ENCODE peak calls at places on chromosomes 16 and 17, in ten cellular contexts. One of them, this sample, is unnamed. For H3K4me1 and H3K27me3, the result is how much of the 10 kb centered on the place peaks cover.

GRCh38 chr16:81148277-81148676 is 52.1 kb upstream of the GCSH start:
- DNase-seq in fibroblast of lung: no peak
- DNase-seq in ovary: no peak
- DNase-seq in MM.1S: no peak
- DNase-seq in heart right ventricle: no peak
- DNase-seq in left ventricle myocardium inferior: no peak
- DNase-seq in CD8-positive, alpha-beta T cell: no peak
- DNase-seq in body of pancreas: no peak
- DNase-seq in PC-9: no peak
- DNase-seq in sigmoid colon: no peak
- DNase-seq in this sample: no peak

GRCh38 chr17:21131090-21131616 is 4.4 kb downstream of the DHRS7B start:
- DNase-seq in fibroblast of lung: no peak
- DNase-seq in ovary: no peak
- DNase-seq in MM.1S: no peak
- DNase-seq in heart right ventricle: no peak
- DNase-seq in left ventricle myocardium inferior: no peak
- DNase-seq in CD8-positive, alpha-beta T cell: no peak
- DNase-seq in body of pancreas: no peak
- DNase-seq in PC-9: no peak
- DNase-seq in sigmoid colon: no peak
- DNase-seq in this sample: no peak

GRCh38 chr17:75783803-75784472 is 668 bp upstream of the UNK start:
- DNase-seq in fibroblast of lung: no peak
- DNase-seq in ovary: peak
- DNase-seq in MM.1S: no peak
- DNase-seq in heart right ventricle: no peak
- DNase-seq in left ventricle myocardium inferior: no peak
- DNase-seq in CD8-positive, alpha-beta T cell: peak
- DNase-seq in body of pancreas: peak
- DNase-seq in PC-9: no peak
- DNase-seq in sigmoid colon: peak
- DNase-seq in this sample: no peak

GRCh38 chr17:79594271-79594670 is 16.6 kb downstream of the RBFOX3 start:
- DNase-seq in fibroblast of lung: no peak
- DNase-seq in ovary: no peak
- DNase-seq in MM.1S: no peak
- DNase-seq in heart right ventricle: no peak
- DNase-seq in left ventricle myocardium inferior: no peak
- DNase-seq in CD8-positive, alpha-beta T cell: no peak
- DNase-seq in body of pancreas: no peak
- DNase-seq in PC-9: no peak
- DNase-seq in sigmoid colon: no peak
- DNase-seq in this sample: no peak

GRCh38 chr16:11583889-11584565 is 2.7 kb downstream of the LITAF start:
- DNase-seq in fibroblast of lung: no peak
- DNase-seq in ovary: peak
- DNase-seq in MM.1S: peak
- DNase-seq in heart right ventricle: no peak
- DNase-seq in left ventricle myocardium inferior: peak
- DNase-seq in CD8-positive, alpha-beta T cell: no peak
- DNase-seq in body of pancreas: peak
- DNase-seq in PC-9: no peak
- DNase-seq in sigmoid colon: no peak
- DNase-seq in this sample: no peak

GRCh38 chr17:71441098-71441497 is 679.7 kb upstream of the SOX9 start:
- DNase-seq in fibroblast of lung: peak
- DNase-seq in ovary: no peak
- DNase-seq in MM.1S: no peak
- DNase-seq in heart right ventricle: no peak
- DNase-seq in left ventricle myocardium inferior: no peak
- DNase-seq in CD8-positive, alpha-beta T cell: no peak
- DNase-seq in body of pancreas: no peak
- DNase-seq in PC-9: peak
- DNase-seq in sigmoid colon: no peak
- DNase-seq in this sample: peak

GRCh38 chr16:17359778-17360177 is 111.0 kb downstream of the XYLT1 start:
- DNase-seq in fibroblast of lung: peak
- DNase-seq in ovary: no peak
- DNase-seq in MM.1S: no peak
- DNase-seq in heart right ventricle: no peak
- DNase-seq in left ventricle myocardium inferior: no peak
- DNase-seq in CD8-positive, alpha-beta T cell: peak
- DNase-seq in body of pancreas: no peak
- DNase-seq in PC-9: no peak
- DNase-seq in sigmoid colon: no peak
- DNase-seq in this sample: no peak

GRCh38 chr16:842061-842476 is 41.5 kb upstream of the GNG13 start:
- DNase-seq in fibroblast of lung: peak
- DNase-seq in ovary: no peak
- DNase-seq in MM.1S: no peak
- DNase-seq in heart right ventricle: no peak
- DNase-seq in left ventricle myocardium inferior: no peak
- DNase-seq in CD8-positive, alpha-beta T cell: no peak
- DNase-seq in body of pancreas: peak
- DNase-seq in PC-9: no peak
- DNase-seq in sigmoid colon: no peak
- DNase-seq in this sample: no peak

GRCh38 chr17:79001190-79002020 is 8.2 kb downstream of the CANT1 start:
- DNase-seq in fibroblast of lung: no peak
- DNase-seq in ovary: peak
- DNase-seq in MM.1S: no peak
- DNase-seq in heart right ventricle: no peak
- DNase-seq in left ventricle myocardium inferior: no peak
- DNase-seq in CD8-positive, alpha-beta T cell: no peak
- DNase-seq in body of pancreas: no peak
- DNase-seq in PC-9: no peak
- DNase-seq in sigmoid colon: peak
- DNase-seq in this sample: no peak

GRCh38 chr17:49996495-49997255 is 1.7 kb upstream of the DLX3 start:
- DNase-seq in fibroblast of lung: no peak
- DNase-seq in ovary: peak
- DNase-seq in MM.1S: peak
- DNase-seq in heart right ventricle: peak
- DNase-seq in left ventricle myocardium inferior: peak
- DNase-seq in CD8-positive, alpha-beta T cell: peak
- DNase-seq in body of pancreas: peak
- DNase-seq in PC-9: peak
- DNase-seq in sigmoid colon: no peak
- DNase-seq in this sample: peak

GRCh38 chr16:64957246-64957645 is 164.6 kb downstream of the CDH11 start:
- DNase-seq in fibroblast of lung: peak
- DNase-seq in ovary: no peak
- DNase-seq in MM.1S: no peak
- DNase-seq in heart right ventricle: no peak
- DNase-seq in left ventricle myocardium inferior: no peak
- DNase-seq in CD8-positive, alpha-beta T cell: no peak
- DNase-seq in body of pancreas: no peak
- DNase-seq in PC-9: no peak
- DNase-seq in sigmoid colon: no peak
- DNase-seq in this sample: no peak

GRCh38 chr16:80273635-80274538 is 266.9 kb upstream of the DYNLRB2 start:
- DNase-seq in fibroblast of lung: peak
- DNase-seq in ovary: no peak
- DNase-seq in MM.1S: no peak
- DNase-seq in heart right ventricle: no peak
- DNase-seq in left ventricle myocardium inferior: no peak
- DNase-seq in CD8-positive, alpha-beta T cell: no peak
- DNase-seq in body of pancreas: no peak
- DNase-seq in PC-9: no peak
- DNase-seq in sigmoid colon: no peak
- DNase-seq in this sample: no peak

GRCh38 chr16:4241601-4242270 is at the start of gene SRL:
- DNase-seq in fibroblast of lung: no peak
- DNase-seq in ovary: no peak
- DNase-seq in MM.1S: no peak
- DNase-seq in heart right ventricle: peak
- DNase-seq in left ventricle myocardium inferior: peak
- DNase-seq in CD8-positive, alpha-beta T cell: no peak
- DNase-seq in body of pancreas: no peak
- DNase-seq in PC-9: no peak
- DNase-seq in sigmoid colon: no peak
- DNase-seq in this sample: peak

GRCh38 chr16:12170103-12171025 is 193.8 kb downstream of the SNX29 start:
- DNase-seq in fibroblast of lung: peak
- DNase-seq in ovary: no peak
- DNase-seq in MM.1S: no peak
- DNase-seq in heart right ventricle: no peak
- DNase-seq in left ventricle myocardium inferior: no peak
- DNase-seq in CD8-positive, alpha-beta T cell: no peak
- DNase-seq in body of pancreas: no peak
- DNase-seq in PC-9: no peak
- DNase-seq in sigmoid colon: no peak
- DNase-seq in this sample: no peak

GRCh38 chr16:57937861-57938260 is 33.1 kb downstream of the CNGB1 start:
- DNase-seq in fibroblast of lung: peak
- DNase-seq in ovary: no peak
- DNase-seq in MM.1S: no peak
- DNase-seq in heart right ventricle: no peak
- DNase-seq in left ventricle myocardium inferior: no peak
- DNase-seq in CD8-positive, alpha-beta T cell: no peak
- DNase-seq in body of pancreas: no peak
- DNase-seq in PC-9: no peak
- DNase-seq in sigmoid colon: no peak
- DNase-seq in this sample: no peak

GRCh38 chr17:73013816-73014663 is 78.4 kb downstream of the SLC39A11 start:
- DNase-seq in fibroblast of lung: peak
- DNase-seq in ovary: no peak
- DNase-seq in MM.1S: no peak
- DNase-seq in heart right ventricle: no peak
- DNase-seq in left ventricle myocardium inferior: no peak
- DNase-seq in CD8-positive, alpha-beta T cell: no peak
- DNase-seq in body of pancreas: no peak
- DNase-seq in PC-9: peak
- DNase-seq in sigmoid colon: no peak
- DNase-seq in this sample: peak

GRCh38 chr17:61579961-61580360 is 11.1 kb downstream of the NACA2 start:
- DNase-seq in fibroblast of lung: no peak
- DNase-seq in ovary: no peak
- DNase-seq in MM.1S: peak
- DNase-seq in heart right ventricle: no peak
- DNase-seq in left ventricle myocardium inferior: no peak
- DNase-seq in CD8-positive, alpha-beta T cell: no peak
- DNase-seq in body of pancreas: no peak
- DNase-seq in PC-9: no peak
- DNase-seq in sigmoid colon: no peak
- DNase-seq in this sample: peak

GRCh38 chr17:79204261-79204660 is 129.6 kb downstream of the ENGASE start:
- DNase-seq in fibroblast of lung: no peak
- DNase-seq in ovary: no peak
- DNase-seq in MM.1S: no peak
- DNase-seq in heart right ventricle: no peak
- DNase-seq in left ventricle myocardium inferior: no peak
- DNase-seq in CD8-positive, alpha-beta T cell: no peak
- DNase-seq in body of pancreas: no peak
- DNase-seq in PC-9: no peak
- DNase-seq in sigmoid colon: no peak
- DNase-seq in this sample: no peak

DNA sequence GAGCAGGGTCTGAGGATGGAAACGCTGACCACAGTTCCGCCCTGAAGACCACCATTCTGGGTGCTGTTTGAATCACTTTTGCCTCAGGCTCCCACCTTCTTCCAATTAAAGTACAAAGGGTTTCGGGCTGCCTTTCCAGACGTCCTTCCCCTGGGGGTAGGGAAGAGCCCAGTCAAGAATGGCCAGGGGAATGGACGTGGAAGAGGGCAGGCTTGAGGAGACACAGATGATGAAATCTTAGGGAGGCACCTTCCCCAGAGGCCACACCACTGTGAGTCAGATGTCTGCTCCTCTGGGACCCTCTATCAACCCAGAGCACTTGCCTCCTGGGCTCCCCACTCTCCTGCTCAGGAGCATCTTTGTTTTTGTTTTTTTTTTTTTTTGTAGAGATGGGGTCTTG is 27.5 kb upstream of the MTSS2 start:
- DNase-seq in fibroblast of lung: no peak
- DNase-seq in ovary: no peak
- DNase-seq in MM.1S: no peak
- DNase-seq in heart right ventricle: no peak
- DNase-seq in left ventricle myocardium inferior: no peak
- DNase-seq in CD8-positive, alpha-beta T cell: no peak
- DNase-seq in body of pancreas: no peak
- DNase-seq in PC-9: no peak
- DNase-seq in sigmoid colon: no peak
- DNase-seq in this sample: no peak
- H3K4me1 ChIP-seq in fibroblast of lung: under half
- H3K4me1 ChIP-seq in ovary: under half
- H3K4me1 ChIP-seq in MM.1S: under half
- H3K4me1 ChIP-seq in heart right ventricle: under half
- H3K4me1 ChIP-seq in left ventricle myocardium inferior: half or more
- H3K4me1 ChIP-seq in CD8-positive, alpha-beta T cell: under half
- H3K4me1 ChIP-seq in body of pancreas: under half
- H3K4me1 ChIP-seq in PC-9: under half
- H3K4me1 ChIP-seq in sigmoid colon: half or more
- H3K4me1 ChIP-seq in this sample: under half

DNA sequence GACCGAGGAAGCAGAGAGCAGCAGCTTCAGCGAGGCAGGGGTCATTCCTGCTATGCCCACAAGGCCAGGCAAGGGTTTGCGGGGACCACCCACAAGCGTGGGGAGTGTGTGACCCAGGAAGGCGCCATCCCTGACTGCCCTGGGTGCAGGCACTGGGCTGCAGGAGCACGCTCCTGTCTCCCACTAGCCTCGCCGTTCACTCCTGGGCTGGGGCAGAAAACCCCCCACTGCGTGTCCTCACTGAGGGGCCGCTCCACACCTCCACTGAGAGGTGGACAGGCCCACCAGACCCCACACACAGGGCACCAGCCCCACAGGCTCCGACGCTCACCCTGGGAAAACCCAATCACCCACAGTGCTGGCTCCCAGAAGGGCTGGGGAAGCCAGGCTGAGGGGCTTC is 56.1 kb downstream of the KLHDC4 start:
- DNase-seq in fibroblast of lung: no peak
- DNase-seq in ovary: no peak
- DNase-seq in MM.1S: no peak
- DNase-seq in heart right ventricle: no peak
- DNase-seq in left ventricle myocardium inferior: no peak
- DNase-seq in CD8-positive, alpha-beta T cell: no peak
- DNase-seq in body of pancreas: no peak
- DNase-seq in PC-9: no peak
- DNase-seq in sigmoid colon: no peak
- DNase-seq in this sample: no peak
- H3K27me3 ChIP-seq in fibroblast of lung: under half
- H3K27me3 ChIP-seq in ovary: under half
- H3K27me3 ChIP-seq in MM.1S: under half
- H3K27me3 ChIP-seq in heart right ventricle: under half
- H3K27me3 ChIP-seq in left ventricle myocardium inferior: under half
- H3K27me3 ChIP-seq in CD8-positive, alpha-beta T cell: under half
- H3K27me3 ChIP-seq in body of pancreas: under half
- H3K27me3 ChIP-seq in PC-9: under half
- H3K27me3 ChIP-seq in sigmoid colon: under half
- H3K27me3 ChIP-seq in this sample: under half

GRCh38 chr17:7380855-7381683 is at the start of gene TNK1:
- DNase-seq in fibroblast of lung: no peak
- DNase-seq in ovary: peak
- DNase-seq in MM.1S: no peak
- DNase-seq in heart right ventricle: peak
- DNase-seq in left ventricle myocardium inferior: peak
- DNase-seq in CD8-positive, alpha-beta T cell: no peak
- DNase-seq in body of pancreas: peak
- DNase-seq in PC-9: peak
- DNase-seq in sigmoid colon: peak
- DNase-seq in this sample: no peak
- H3K27ac ChIP-seq in fibroblast of lung: no peak
- H3K27ac ChIP-seq in ovary: peak
- H3K27ac ChIP-seq in MM.1S: no peak
- H3K27ac ChIP-seq in heart right ventricle: peak
- H3K27ac ChIP-seq in left ventricle myocardium inferior: peak
- H3K27ac ChIP-seq in CD8-positive, alpha-beta T cell: no peak
- H3K27ac ChIP-seq in body of pancreas: peak
- H3K27ac ChIP-seq in PC-9: peak
- H3K27ac ChIP-seq in sigmoid colon: peak
- H3K27ac ChIP-seq in this sample: no peak

GRCh38 chr16:49821614-49822282 is 34.2 kb downstream of the ZNF423 start:
- DNase-seq in fibroblast of lung: peak
- DNase-seq in ovary: no peak
- DNase-seq in MM.1S: no peak
- DNase-seq in heart right ventricle: no peak
- DNase-seq in left ventricle myocardium inferior: no peak
- DNase-seq in CD8-positive, alpha-beta T cell: no peak
- DNase-seq in body of pancreas: no peak
- DNase-seq in PC-9: no peak
- DNase-seq in sigmoid colon: no peak
- DNase-seq in this sample: no peak
- H3K4me1 ChIP-seq in fibroblast of lung: under half
- H3K4me1 ChIP-seq in ovary: under half
- H3K4me1 ChIP-seq in MM.1S: under half
- H3K4me1 ChIP-seq in heart right ventricle: under half
- H3K4me1 ChIP-seq in left ventricle myocardium inferior: under half
- H3K4me1 ChIP-seq in CD8-positive, alpha-beta T cell: under half
- H3K4me1 ChIP-seq in body of pancreas: under half
- H3K4me1 ChIP-seq in PC-9: under half
- H3K4me1 ChIP-seq in sigmoid colon: under half
- H3K4me1 ChIP-seq in this sample: under half